ENCODE peak calls at places on chromosomes 11 and 22, in six cellular contexts. X, G, K, Y, D and N are unnamed samples.
A peak's percentile ranks its signal among the peaks of the same experiment; 100 is the strongest.

GRCh38 chr11:109940816-109941215 is 152.4 kb upstream of the ZC3H12C start:
- DNase-seq in X (peak; percentile 55), Y (no peak), K (no peak), D (no peak), G (no peak), N (peak; percentile 45)

GRCh38 chr11:10304495-10305261 is at the start of gene ADM:
- DNase-seq in X (peak; percentile 97), D (peak; percentile 88), K (peak; percentile 63), G (peak; percentile 94), Y (peak; percentile 87), N (peak; percentile 90)

GRCh38 chr22:31075961-31076360 is 5.2 kb upstream of the SMTN start:
- DNase-seq in D (peak; percentile 78), X (peak; percentile 86), Y (no peak), G (peak; percentile 90), K (no peak), N (peak; percentile 46)

GRCh38 chr11:2143652-2144548 is 4.7 kb upstream of the IGF2 start:
- DNase-seq in X (no peak), Y (peak; percentile 49), D (no peak), G (no peak), K (no peak), N (no peak)

GRCh38 chr11:118051611-118052461 is 25.0 kb upstream of the TMPRSS4 start:
- DNase-seq in D (no peak), X (no peak), G (no peak), Y (no peak), K (peak; percentile 88), N (no peak)

GRCh38 chr11:645536-645935 is 8.5 kb downstream of the DRD4 start:
- DNase-seq in X (no peak), D (no peak), K (no peak), Y (peak; percentile 37), G (no peak), N (no peak)

GRCh38 chr11:11782532-11783110 is 59.2 kb upstream of the USP47 start:
- DNase-seq in X (no peak), K (no peak), G (no peak), D (peak; percentile 81), Y (no peak), N (no peak)

GRCh38 chr11:125214466-125215204 is 50.1 kb downstream of the PKNOX2 start:
- DNase-seq in K (no peak), D (no peak), X (peak; percentile 83), G (no peak), Y (no peak), N (no peak)

GRCh38 chr11:37496196-37496595 is 898.2 kb upstream of the RAG2 start:
- DNase-seq in D (no peak), X (no peak), Y (no peak), K (no peak), G (no peak), N (no peak)

GRCh38 chr11:66868726-66869291 is 11.9 kb downstream of the LRFN4 start:
- DNase-seq in Y (peak; percentile 84), X (no peak), D (no peak), K (peak; percentile 86), G (no peak), N (no peak)

GRCh38 chr11:75013051-75013450 is 24.3 kb downstream of the NEU3 start:
- DNase-seq in X (no peak), Y (no peak), K (no peak), D (peak; percentile 47), G (no peak), N (no peak)

GRCh38 chr11:35590412-35590811 is 27.8 kb upstream of the FJX1 start:
- DNase-seq in D (no peak), K (no peak), G (peak; percentile 18), Y (no peak), X (peak; percentile 21), N (no peak)

GRCh38 chr22:48276933-48277867 is 1514.8 kb downstream of the TBC1D22A start:
- DNase-seq in X (no peak), K (no peak), G (peak; percentile 50), Y (no peak), D (no peak), N (no peak)

GRCh38 chr11:76786053-76787014 is 3.2 kb downstream of the TSKU start:
- DNase-seq in K (peak; percentile 33), X (no peak), D (no peak), Y (no peak), G (no peak), N (no peak)

GRCh38 chr11:45232341-45233080 is 53.6 kb downstream of the SYT13 start:
- DNase-seq in Y (no peak), D (no peak), K (no peak), X (no peak), G (no peak), N (no peak)

GRCh38 chr11:108881136-108881535 is 216.3 kb downstream of the DDX10 start:
- DNase-seq in G (no peak), K (no peak), D (no peak), Y (no peak), X (no peak), N (no peak)

GRCh38 chr11:125777309-125777708 is 1.3 kb downstream of the PATE2 start:
- DNase-seq in Y (no peak), G (no peak), X (peak; percentile 44), K (no peak), D (no peak), N (no peak)

GRCh38 chr22:33909075-33909458 is 11.2 kb downstream of the LARGE1 start:
- DNase-seq in Y (no peak), D (peak; percentile 74), K (no peak), G (no peak), X (peak; percentile 70), N (no peak)

GRCh38 chr22:38841635-38842034 is 2.2 kb downstream of the NPTXR start:
- DNase-seq in Y (no peak), X (no peak), D (no peak), G (no peak), K (no peak), N (no peak)

GRCh38 chr11:128695539-128696221 is 1.8 kb downstream of the FLI1 start:
- DNase-seq in D (no peak), K (peak; percentile 62), Y (no peak), G (no peak), X (peak; percentile 62), N (no peak)

GRCh38 chr11:6251120-6251733 is 8.4 kb upstream of the CCKBR start:
- DNase-seq in K (peak; percentile 54), Y (peak; percentile 91), G (peak; percentile 67), X (peak; percentile 74), D (peak; percentile 59), N (peak; percentile 31)

GRCh38 chr11:27462543-27462942 is 10.0 kb downstream of the LGR4 start:
- DNase-seq in D (no peak), X (peak; percentile 36), K (no peak), G (no peak), Y (no peak), N (no peak)

GRCh38 chr11:73838443-73839122 is 38.1 kb downstream of the COA4 start:
- DNase-seq in K (no peak), G (no peak), X (peak; percentile 53), D (no peak), Y (no peak), N (peak; percentile 5)

GRCh38 chr11:69398529-69399492 is 82.7 kb upstream of the LINC01488 start:
- DNase-seq in G (no peak), K (peak; percentile 27), D (peak; percentile 6), Y (peak; percentile 59), X (peak; percentile 30), N (peak; percentile 29)

GRCh38 chr11:853682-854448 is 11.2 kb downstream of the TSPAN4 start:
- DNase-seq in G (no peak), D (no peak), K (no peak), X (no peak), Y (no peak), N (no peak)

GRCh38 chr22:21947040-21948014 is 5.3 kb downstream of the PPM1F start:
- DNase-seq in G (no peak), K (no peak), Y (no peak), D (no peak), X (peak; percentile 73), N (no peak)

GRCh38 chr22:45418056-45418769 is 4.7 kb downstream of the RIBC2 start:
- DNase-seq in X (no peak), D (no peak), G (no peak), Y (no peak), K (no peak), N (no peak)

GRCh38 chr11:112963368-112963955 is 2.2 kb downstream of the NCAM1 start:
- DNase-seq in D (no peak), K (no peak), G (no peak), Y (peak; percentile 67), X (no peak), N (no peak)

GRCh38 chr22:26053737-26054316 is 115.4 kb upstream of the SEZ6L start:
- DNase-seq in K (no peak), G (no peak), X (no peak), Y (no peak), D (no peak), N (no peak)

DNA sequence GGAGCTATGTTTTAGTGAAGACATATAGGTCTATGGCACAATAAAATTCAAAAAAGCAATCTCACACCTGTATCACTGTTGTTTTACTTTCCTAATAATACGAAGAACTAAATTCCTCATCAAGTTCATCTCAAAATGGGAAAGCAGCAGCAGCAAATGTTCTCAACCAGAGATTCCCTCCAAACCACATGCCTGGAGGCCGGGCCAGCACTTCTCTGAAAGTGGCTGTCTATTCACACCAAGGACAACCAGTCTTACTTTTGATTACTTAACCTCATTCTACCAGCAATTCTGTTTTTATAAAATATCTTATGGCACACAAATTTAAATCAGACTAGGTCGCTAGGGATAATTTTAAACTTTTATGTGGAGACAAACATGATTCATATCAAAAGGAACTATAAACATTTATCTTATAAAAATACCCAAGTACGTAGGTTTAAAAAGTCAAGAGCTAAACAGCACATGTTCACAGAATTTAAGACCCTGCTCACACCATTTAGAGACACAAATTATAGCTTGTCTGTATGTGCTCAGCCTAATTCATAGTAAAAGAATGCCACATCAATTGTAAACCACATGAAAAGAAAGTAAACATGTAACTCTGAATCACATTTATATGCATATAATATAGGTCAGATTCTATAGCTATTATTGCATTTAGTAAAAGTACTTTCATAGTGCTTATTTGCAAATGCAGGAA is 46.1 kb downstream of the RRAS2 start:
- DNase-seq in K (no peak), G (no peak), Y (no peak), D (no peak), X (no peak), N (peak; percentile 48)
- H3K4me3 ChIP-seq in K (no peak overlapping the region), G (no peak overlapping the region), Y (no peak overlapping the region), D (no peak overlapping the region), X (no peak overlapping the region), N (no peak overlapping the region)

GRCh38 chr11:93330446-93330984 is at the start of gene DEUP1:
- DNase-seq in Y (peak; percentile 87), X (no peak), G (no peak), K (no peak), D (no peak), N (no peak)
- H3K4me3 ChIP-seq in Y (peak within 1 kb of the TSS; percentile 18), X (no peak within 1 kb of the TSS), G (peak within 1 kb of the TSS; percentile 14), K (no peak within 1 kb of the TSS), D (no peak within 1 kb of the TSS), N (peak within 1 kb of the TSS; percentile 17)

DNA sequence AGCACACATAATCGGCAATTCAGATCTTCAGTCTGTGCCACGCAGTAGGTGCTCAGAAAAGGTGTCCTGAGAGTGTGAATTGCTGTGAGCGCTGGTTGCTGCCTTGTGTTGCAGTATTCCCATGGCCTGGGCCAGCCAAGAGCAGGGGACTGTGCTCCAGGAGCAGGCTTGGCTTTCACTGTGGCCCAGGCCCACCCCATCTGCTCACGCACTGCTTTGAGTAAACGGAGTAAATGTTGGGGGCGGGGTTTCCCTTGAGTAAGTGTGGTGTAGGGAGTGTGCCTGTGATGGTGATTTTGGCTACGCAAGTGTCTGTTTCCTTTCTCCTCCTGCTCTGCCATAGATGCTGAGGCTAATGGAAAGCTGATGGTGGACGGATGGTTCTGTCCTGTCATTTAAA is 2.3 kb downstream of the CTTN start:
- DNase-seq in K (peak; percentile 37), G (no peak), X (no peak), Y (peak; percentile 21), D (no peak), N (no peak)
- H3K4me3 ChIP-seq in K (no peak overlapping the region), G (no peak overlapping the region), X (no peak overlapping the region), Y (no peak overlapping the region), D (no peak overlapping the region), N (peak overlapping the region; percentile 98)

GRCh38 chr11:44067266-44067665 is 1.2 kb downstream of the ACCS start:
- DNase-seq in Y (no peak), D (no peak), G (no peak), K (no peak), X (no peak), N (no peak)
- H3K4me3 ChIP-seq in Y (no peak overlapping the region), D (no peak overlapping the region), G (no peak overlapping the region), K (peak overlapping the region; percentile 87), X (no peak overlapping the region), N (peak overlapping the region; percentile 79)